ENCODE peak calls at places on chromosome 4, in six cellular contexts. I, S, N, L, H and T are unnamed samples.

GRCh38 chr4:118772149-118773081 is 63.5 kb downstream of the SEC24D start:
- DNase-seq in N (no peak), H (no peak), S (peak; percentile 57), I (no peak), L (peak; percentile 18), T (peak; percentile 70)

GRCh38 chr4:8907596-8908205 is 36.1 kb upstream of the HMX1 start:
- DNase-seq in N (no peak), L (no peak), S (no peak), H (no peak), I (peak; percentile 24), T (no peak)

GRCh38 chr4:146335763-146336412 is 121.5 kb downstream of the REELD1 start:
- DNase-seq in H (no peak), S (no peak), L (no peak), I (no peak), N (no peak), T (no peak)

GRCh38 chr4:1594871-1595788 is 89.0 kb downstream of the FAM53A start:
- DNase-seq in N (no peak), S (no peak), H (no peak), I (no peak), L (no peak), T (no peak)

GRCh38 chr4:148059617-148060180 is 327.8 kb downstream of the ARHGAP10 start:
- DNase-seq in I (no peak), N (no peak), S (no peak), H (no peak), L (no peak), T (no peak)

GRCh38 chr4:53563824-53564223 is 27.5 kb downstream of the LNX1 start:
- DNase-seq in I (no peak), N (no peak), H (no peak), L (no peak), S (peak; percentile 82), T (peak; percentile 89)

GRCh38 chr4:16259531-16260246 is 33.4 kb upstream of the TAPT1 start:
- DNase-seq in H (no peak), L (no peak), S (no peak), N (no peak), I (no peak), T (peak; percentile 16)

GRCh38 chr4:101221294-101221693 is 126.0 kb downstream of the PPP3CA start:
- DNase-seq in L (no peak), H (no peak), I (no peak), N (no peak), S (no peak), T (peak; percentile 12)

GRCh38 chr4:57077550-57078311 is 32.5 kb downstream of the IGFBP7 start:
- DNase-seq in N (no peak), L (no peak), H (peak; percentile 70), S (peak; percentile 63), I (peak; percentile 81), T (peak; percentile 79)

GRCh38 chr4:110005461-110006056 is 92.9 kb downstream of the EGF start:
- DNase-seq in H (peak; percentile 4), L (peak; percentile 37), N (no peak), I (no peak), S (peak; percentile 78), T (peak; percentile 78)

GRCh38 chr4:8019396-8020365 is 80.0 kb upstream of the AFAP1 start:
- DNase-seq in S (no peak), I (no peak), L (no peak), H (no peak), N (no peak), T (no peak)

GRCh38 chr4:3786196-3786869 is 20.1 kb downstream of the ADRA2C start:
- DNase-seq in H (no peak), S (no peak), N (no peak), I (no peak), L (no peak), T (no peak)

GRCh38 chr4:35521682-35522081 is 722.6 kb downstream of the ARAP2 start:
- DNase-seq in I (no peak), L (no peak), H (no peak), S (no peak), N (no peak), T (no peak)

GRCh38 chr4:35526456-35526855 is 717.9 kb downstream of the ARAP2 start:
- DNase-seq in N (no peak), S (no peak), H (no peak), L (no peak), I (no peak), T (no peak)

GRCh38 chr4:35520059-35520458 is 724.3 kb downstream of the ARAP2 start:
- DNase-seq in S (no peak), L (no peak), I (peak; percentile 28), H (peak; percentile 7), N (no peak), T (no peak)

GRCh38 chr4:35525192-35525978 is 718.9 kb downstream of the ARAP2 start:
- DNase-seq in I (peak; percentile 63), L (no peak), H (no peak), S (no peak), N (no peak), T (no peak)
- H3K14ac ChIP-seq in I (no peak overlapping the region), L (no peak overlapping the region), H (no peak overlapping the region), S (no peak overlapping the region), N (no peak overlapping the region), T (no peak overlapping the region)

DNA sequence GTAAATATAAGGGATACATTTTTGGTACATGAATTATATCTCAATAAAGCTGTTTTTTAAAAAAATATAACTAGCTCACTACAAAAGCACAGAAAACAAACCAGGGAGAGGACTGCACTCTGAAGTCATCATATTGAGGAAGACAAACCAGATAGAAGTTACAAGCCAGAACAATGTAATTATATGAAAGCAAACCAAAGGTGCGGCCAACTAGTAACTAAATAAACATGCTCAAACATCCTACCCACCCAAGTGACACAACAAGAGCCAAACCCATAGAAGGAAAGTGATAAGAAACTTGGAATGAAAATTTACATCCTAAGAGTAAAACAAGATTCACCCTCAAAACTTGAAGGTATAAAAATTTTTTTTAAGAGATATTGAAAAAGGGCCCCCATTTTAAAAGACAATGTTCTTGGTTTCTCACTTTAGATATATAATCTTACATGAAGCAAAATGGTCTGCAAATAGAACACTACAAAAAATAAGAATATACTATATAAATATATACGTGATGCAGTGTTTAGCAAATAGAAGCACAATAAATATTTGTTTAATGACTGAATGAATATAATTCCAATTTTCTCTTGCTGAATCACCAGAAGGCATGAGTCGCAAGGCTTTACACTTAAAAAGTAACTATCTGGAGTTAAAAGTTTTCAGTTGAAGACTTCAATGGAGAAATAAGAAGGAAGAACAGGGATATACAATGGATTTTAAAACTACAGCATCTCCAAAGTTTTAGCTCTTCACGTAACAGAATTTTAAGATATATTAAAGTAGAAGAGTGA is 4.0 kb upstream of the SH3D19 start:
- DNase-seq in I (no peak), N (no peak), S (no peak), H (no peak), L (no peak), T (peak; percentile 40)
- H3K14ac ChIP-seq in I (no peak overlapping the region), N (no peak overlapping the region), S (no peak overlapping the region), H (no peak overlapping the region), L (no peak overlapping the region), T (no peak overlapping the region)

GRCh38 chr4:29553842-29554241 is 1166.3 kb upstream of the PCDH7 start:
- DNase-seq in S (no peak), N (no peak), L (no peak), H (no peak), I (no peak), T (no peak)

GRCh38 chr4:29565256-29565655 is 1154.9 kb upstream of the PCDH7 start:
- DNase-seq in H (no peak), L (no peak), I (no peak), N (no peak), S (no peak), T (no peak)

GRCh38 chr4:29558789-29559188 is 1161.4 kb upstream of the PCDH7 start:
- DNase-seq in H (no peak), I (no peak), N (no peak), S (no peak), L (no peak), T (no peak)

GRCh38 chr4:29560452-29560851 is 1159.7 kb upstream of the PCDH7 start:
- DNase-seq in N (no peak), L (no peak), S (no peak), H (no peak), I (no peak), T (no peak)

DNA sequence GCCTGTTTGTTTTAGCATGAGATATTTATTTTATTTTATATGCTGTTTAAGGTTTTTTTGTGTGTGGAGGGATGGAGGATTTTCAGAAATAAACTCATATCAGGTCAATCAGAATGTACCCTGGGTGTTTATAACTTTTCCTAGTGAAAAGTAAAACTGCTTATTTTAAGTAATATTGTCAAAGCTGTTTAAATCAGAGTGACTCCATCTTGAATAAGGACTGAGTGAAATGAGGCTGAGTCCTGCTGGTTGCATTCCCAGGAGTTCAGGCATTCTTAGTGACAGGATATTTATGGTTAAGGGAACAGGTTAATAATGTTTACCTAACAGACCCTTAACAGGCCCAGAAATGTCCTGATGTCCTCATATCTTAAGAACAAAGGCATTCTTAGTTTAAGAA is 1160.9 kb upstream of the PCDH7 start:
- DNase-seq in N (no peak), S (no peak), L (no peak), I (no peak), H (no peak), T (no peak)
- H3K14ac ChIP-seq in N (no peak overlapping the region), S (no peak overlapping the region), L (no peak overlapping the region), I (no peak overlapping the region), H (no peak overlapping the region), T (no peak overlapping the region)

GRCh38 chr4:76736434-76736833 is 161.5 kb downstream of the SOWAHB start:
- DNase-seq in I (no peak), N (no peak), L (no peak), S (peak; percentile 92), H (no peak), T (peak; percentile 91)
- H3K14ac ChIP-seq in I (no peak overlapping the region), N (no peak overlapping the region), L (no peak overlapping the region), S (no peak overlapping the region), H (no peak overlapping the region), T (peak overlapping the region; percentile 93)

DNA sequence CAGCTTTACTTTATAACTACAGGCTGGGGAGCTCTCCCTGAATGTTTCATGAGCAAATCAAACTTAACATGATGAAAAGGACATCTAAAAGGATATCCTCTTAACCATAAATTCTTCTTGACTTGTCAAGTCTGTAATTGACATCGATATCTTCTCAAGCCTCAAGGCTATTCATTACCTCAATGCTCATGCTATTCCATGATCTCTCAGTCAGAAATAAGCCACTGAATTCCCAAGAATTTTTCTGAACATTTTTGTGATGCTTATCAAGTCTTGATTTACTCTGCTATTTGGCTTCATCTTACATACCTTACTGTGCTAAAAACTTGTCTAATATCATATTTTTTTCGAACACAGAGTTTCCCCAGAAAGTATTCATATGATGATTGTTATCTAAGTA is 433.4 kb downstream of the PDGFC start:
- DNase-seq in H (peak; percentile 12), N (no peak), S (no peak), L (no peak), I (no peak), T (no peak)
- H3K14ac ChIP-seq in H (no peak overlapping the region), N (no peak overlapping the region), S (no peak overlapping the region), L (no peak overlapping the region), I (no peak overlapping the region), T (no peak overlapping the region)

GRCh38 chr4:10278071-10278470 is 161.5 kb upstream of the WDR1 start:
- DNase-seq in S (no peak), H (no peak), L (no peak), I (no peak), N (no peak), T (no peak)

GRCh38 chr4:10273030-10273429 is 156.4 kb upstream of the WDR1 start:
- DNase-seq in L (no peak), H (no peak), N (no peak), S (no peak), I (no peak), T (no peak)

GRCh38 chr4:10279261-10279660 is 162.7 kb upstream of the WDR1 start:
- DNase-seq in I (no peak), N (no peak), S (no peak), L (no peak), H (no peak), T (no peak)

GRCh38 chr4:10275696-10276095 is 159.1 kb upstream of the WDR1 start:
- DNase-seq in N (no peak), L (no peak), H (no peak), I (no peak), S (no peak), T (no peak)

GRCh38 chr4:10276152-10276551 is 159.6 kb upstream of the WDR1 start:
- DNase-seq in S (no peak), L (no peak), H (no peak), N (no peak), I (no peak), T (no peak)
- H3K14ac ChIP-seq in S (no peak overlapping the region), L (no peak overlapping the region), H (no peak overlapping the region), N (no peak overlapping the region), I (no peak overlapping the region), T (no peak overlapping the region)